ENCODE peak calls at places on chromosome X, in seven cellular contexts. S is K562, H is HepG2, N is GM12878, K is H1, U is HCT116, E is SK-N-SH. C is an unnamed sample.

GRCh38 chrX:112668476-112669404 is 11.0 kb downstream of the LHFPL1 start:
- DNase-seq in S (no peak), H (no peak), N (no peak), K (no peak), U (no peak), E (no peak), C (no peak)

GRCh38 chrX:119236599-119237525 is 777 bp downstream of the PGRMC1 start:
- DNase-seq in S (peak; percentile 44), H (no peak), N (no peak), K (peak; percentile 45), U (no peak), E (peak; percentile 59), C (no peak)

GRCh38 chrX:97224148-97224547 is 340.4 kb downstream of the RPA4 start:
- DNase-seq in S (no peak), H (no peak), N (no peak), K (no peak), U (no peak), E (no peak), C (no peak)

GRCh38 chrX:41596586-41596985 is 92.2 kb upstream of the GPR34 start:
- DNase-seq in S (no peak), H (no peak), N (peak; percentile 52), K (no peak), U (no peak), E (no peak), C (no peak)

GRCh38 chrX:84170931-84171330 is 17.1 kb downstream of the RPS6KA6 start:
- DNase-seq in S (no peak), H (no peak), N (no peak), K (no peak), U (no peak), E (no peak), C (no peak)

GRCh38 chrX:153897899-153898298 is 6.6 kb upstream of the AVPR2 start:
- DNase-seq in S (peak; percentile 38), H (no peak), N (no peak), K (no peak), U (no peak), E (no peak), C (no peak)

GRCh38 chrX:2272337-2272736 is 228.4 kb downstream of the DHRSX start:
- DNase-seq in S (no peak), H (no peak), N (no peak), K (no peak), U (no peak), E (no peak), C (no peak)

GRCh38 chrX:145826466-145826865 is 8.8 kb downstream of the SLITRK2 start:
- DNase-seq in S (no peak), H (no peak), N (no peak), K (no peak), U (no peak), E (no peak), C (no peak)

GRCh38 chrX:112008724-112009123 is 73.9 kb downstream of the TRPC5 start:
- DNase-seq in S (no peak), H (no peak), N (no peak), K (no peak), U (no peak), E (no peak), C (no peak)

GRCh38 chrX:130125090-130125489 is 14.8 kb upstream of the ELF4 start:
- DNase-seq in S (no peak), H (no peak), N (no peak), K (no peak), U (no peak), E (peak; percentile 71), C (no peak)

GRCh38 chrX:46574337-46574940 is 874 bp downstream of the CHST7 start:
- DNase-seq in S (no peak), H (peak; percentile 12), N (no peak), K (peak; percentile 58), U (no peak), E (peak; percentile 51), C (no peak)

GRCh38 chrX:108018659-108019381 is 26.0 kb upstream of the VSIG1 start:
- DNase-seq in S (no peak), H (no peak), N (no peak), K (no peak), U (no peak), E (no peak), C (no peak)

GRCh38 chrX:22171287-22172060 is 101.2 kb upstream of the CBLL2 start:
- DNase-seq in S (no peak), H (no peak), N (no peak), K (no peak), U (no peak), E (no peak), C (no peak)

GRCh38 chrX:129653181-129653984 is 1.4 kb downstream of the APLN start:
- DNase-seq in S (no peak), H (no peak), N (no peak), K (no peak), U (no peak), E (no peak), C (no peak)

GRCh38 chrX:151974336-151975227 is at the start of gene GABRE:
- DNase-seq in S (peak; percentile 87), H (no peak), N (no peak), K (peak; percentile 53), U (no peak), E (peak; percentile 40), C (no peak)

GRCh38 chrX:150197388-150197787 is 165.7 kb upstream of the MAMLD1 start:
- DNase-seq in S (no peak), H (no peak), N (no peak), K (no peak), U (no peak), E (no peak), C (no peak)

GRCh38 chrX:153638436-153639176 is 8.4 kb upstream of the DUSP9 start:
- DNase-seq in S (no peak), H (no peak), N (no peak), K (no peak), U (no peak), E (peak; percentile 69), C (no peak)

GRCh38 chrX:153381684-153382532 is 19.2 kb downstream of the PNMA6E start:
- DNase-seq in S (peak; percentile 63), H (peak; percentile 59), N (no peak), K (no peak), U (no peak), E (peak; percentile 84), C (no peak)

GRCh38 chrX:48665991-48666390 is 17.6 kb upstream of the WAS start:
- DNase-seq in S (no peak), H (no peak), N (no peak), K (no peak), U (no peak), E (no peak), C (no peak)

GRCh38 chrX:136147320-136147901 is at the start of gene FHL1:
- DNase-seq in S (peak; percentile 84), H (no peak), N (no peak), K (peak; percentile 50), U (no peak), E (peak; percentile 90), C (no peak)

GRCh38 chrX:154458116-154458953 is at the start of gene PLXNA3:
- DNase-seq in S (peak; percentile 85), H (no peak), N (no peak), K (peak; percentile 62), U (no peak), E (peak; percentile 86), C (no peak)

GRCh38 chrX:73855546-73855945 is 292.5 kb downstream of the CHIC1 start:
- DNase-seq in S (peak; percentile 19), H (peak; percentile 22), N (peak; percentile 31), K (peak; percentile 68), U (peak; percentile 28), E (peak; percentile 57), C (peak; percentile 47)

GRCh38 chrX:133859336-133859735 is 126.1 kb downstream of the GPC3 start:
- DNase-seq in S (no peak), H (no peak), N (no peak), K (no peak), U (no peak), E (no peak), C (no peak)

GRCh38 chrX:12581546-12581945 is 209.7 kb upstream of the PRPS2 start:
- DNase-seq in S (no peak), H (no peak), N (no peak), K (no peak), U (no peak), E (no peak), C (no peak)

GRCh38 chrX:55489315-55490009 is at the start of gene USP51:
- DNase-seq in S (peak; percentile 28), H (no peak), N (peak; percentile 16), K (peak; percentile 57), U (no peak), E (peak; percentile 60), C (no peak)

GRCh38 chrX:47361538-47362511 is 8.6 kb upstream of the ZNF157 start:
- DNase-seq in S (peak; percentile 15), H (peak; percentile 67), N (peak; percentile 96), K (peak; percentile 62), U (peak; percentile 84), E (peak; percentile 80), C (no peak)

GRCh38 chrX:54157561-54157960 is 25.5 kb downstream of the FAM120C start:
- DNase-seq in S (no peak), H (no peak), N (no peak), K (no peak), U (no peak), E (no peak), C (no peak)
- TF ChIP-seq SIN3A in S (no peak), H (no peak), N (no peak), K (no peak), U (no peak), E (no peak), C (no peak)

GRCh38 chrX:53441531-53442321 is 7.6 kb upstream of the HSD17B10 start:
- DNase-seq in S (no peak), H (peak; percentile 62), N (peak; percentile 38), K (peak; percentile 82), U (peak; percentile 71), E (peak; percentile 98), C (no peak)
- TF ChIP-seq SIN3A in S (no peak), H (no peak), N (no peak), K (no peak), U (no peak), E (no peak), C (no peak)

GRCh38 chrX:109345866-109346265 is 136.0 kb downstream of the GUCY2F start:
- DNase-seq in S (no peak), H (no peak), N (no peak), K (no peak), U (no peak), E (no peak), C (no peak)
- TF ChIP-seq SIN3A in S (no peak), H (no peak), N (no peak), K (no peak), U (no peak), E (no peak), C (no peak)

GRCh38 chrX:141405878-141406492 is 163.7 kb upstream of the SPANXC start:
- DNase-seq in S (no peak), H (no peak), N (no peak), K (no peak), U (no peak), E (no peak), C (peak; percentile 93)
- TF ChIP-seq SIN3A in S (no peak), H (no peak), N (no peak), K (no peak), U (no peak), E (no peak), C (no peak)

GRCh38 chrX:101931104-101931493 is 728 bp downstream of the ZMAT1 start:
- DNase-seq in S (no peak), H (no peak), N (no peak), K (no peak), U (no peak), E (peak; percentile 23), C (no peak)
- TF ChIP-seq SIN3A in S (no peak), H (no peak), N (no peak), K (no peak), U (no peak), E (no peak), C (no peak)

GRCh38 chrX:34483980-34484379 is 173.1 kb downstream of the TMEM47 start:
- DNase-seq in S (no peak), H (no peak), N (no peak), K (no peak), U (no peak), E (no peak), C (no peak)
- TF ChIP-seq SIN3A in S (no peak), H (no peak), N (no peak), K (no peak), U (no peak), E (no peak), C (no peak)